ENCODE peak calls at places on chromosomes 16 and 17, in eight cellular contexts. W, U, K, T, Y, L, V and Z are unnamed samples.

GRCh38 chr17:35795007-35795870 is at the start of gene MMP28:
- DNase-seq in T (peak), K (no peak), W (peak), L (no peak), U (peak), V (no peak), Y (peak), Z (no peak)

GRCh38 chr16:4385789-4386451 is 14.3 kb downstream of the VASN start:
- DNase-seq in K (no peak), V (no peak), Y (no peak), T (no peak), U (no peak), W (no peak), L (no peak), Z (no peak)

GRCh38 chr16:56798955-56799354 is 66.1 kb upstream of the SLC12A3 start:
- DNase-seq in W (no peak), V (no peak), T (no peak), Y (no peak), L (no peak), U (no peak), K (no peak), Z (no peak)

GRCh38 chr17:62627219-62627903 is at the start of gene MRC2:
- DNase-seq in T (peak), W (peak), V (peak), Y (no peak), L (no peak), U (peak), K (peak), Z (peak)

GRCh38 chr17:83050651-83051422 is 28.6 kb upstream of the METRNL start:
- DNase-seq in V (no peak), K (no peak), Y (no peak), U (no peak), L (no peak), W (no peak), T (no peak), Z (no peak)

GRCh38 chr17:35726609-35727460 is 4.6 kb upstream of the RASL10B start:
- DNase-seq in V (peak), U (no peak), L (peak), Y (no peak), T (peak), K (peak), W (no peak), Z (peak)

GRCh38 chr17:30296499-30297038 is 4.8 kb upstream of the BLMH start:
- DNase-seq in W (no peak), L (no peak), U (no peak), V (no peak), K (no peak), T (no peak), Y (no peak), Z (no peak)

GRCh38 chr16:31438414-31438813 is 4.2 kb downstream of the ZNF843 start:
- DNase-seq in V (no peak), K (no peak), L (no peak), T (peak), U (no peak), W (no peak), Y (no peak), Z (no peak)

GRCh38 chr17:65131946-65132345 is 5.2 kb upstream of the RGS9 start:
- DNase-seq in Y (no peak), W (no peak), U (no peak), L (no peak), T (no peak), K (peak), V (no peak), Z (peak)

GRCh38 chr17:50656509-50656908 is 21.8 kb downstream of the ABCC3 start:
- DNase-seq in Y (no peak), L (no peak), T (no peak), K (no peak), V (no peak), U (no peak), W (no peak), Z (no peak)

GRCh38 chr17:12195418-12195817 is 174.7 kb downstream of the MAP2K4 start:
- DNase-seq in W (no peak), V (no peak), T (no peak), U (no peak), Y (no peak), K (no peak), L (no peak), Z (no peak)

GRCh38 chr17:77209330-77209748 is 68.6 kb downstream of the SEC14L1 start:
- DNase-seq in K (no peak), T (no peak), W (peak), Y (no peak), U (no peak), V (no peak), L (no peak), Z (no peak)

GRCh38 chr16:88743693-88744519 is 37.6 kb downstream of the CTU2 start:
- DNase-seq in T (peak), Y (peak), V (peak), L (no peak), U (peak), W (peak), K (peak), Z (peak)

GRCh38 chr17:2071421-2072281 is 16.7 kb downstream of the HIC1 start:
- DNase-seq in Y (no peak), T (no peak), L (no peak), V (no peak), U (no peak), K (peak), W (peak), Z (peak)

GRCh38 chr17:68057531-68057952 is 22.0 kb downstream of the KPNA2 start:
- DNase-seq in K (peak), V (no peak), Y (peak), T (no peak), W (no peak), L (no peak), U (peak), Z (peak)

GRCh38 chr17:64500487-64500859 is 3.6 kb upstream of the POLG2 start:
- DNase-seq in T (peak), U (no peak), W (no peak), Y (no peak), V (no peak), K (no peak), L (no peak), Z (no peak)

GRCh38 chr16:56481468-56482112 is 30.2 kb downstream of the OGFOD1 start:
- DNase-seq in T (no peak), Y (no peak), L (no peak), W (no peak), V (no peak), U (no peak), K (peak), Z (peak)

GRCh38 chr16:73066927-73067670 is 19.2 kb upstream of the ZFHX3 start:
- DNase-seq in W (no peak), T (no peak), Y (no peak), K (peak), L (no peak), V (no peak), U (no peak), Z (peak)

GRCh38 chr17:50051082-50051576 is 4.8 kb upstream of the ITGA3 start:
- DNase-seq in U (peak), Y (peak), T (no peak), V (no peak), K (peak), W (no peak), L (peak), Z (peak)

GRCh38 chr17:55764610-55765009 is 13.8 kb downstream of the PCTP start:
- DNase-seq in U (no peak), K (no peak), W (no peak), T (no peak), L (no peak), Y (no peak), V (no peak), Z (no peak)
- H3K4me3 ChIP-seq in U (no peak), K (no peak), W (no peak), T (no peak), L (no peak), Y (no peak), V (no peak), Z (no peak)

GRCh38 chr16:2173366-2173765 is 17.8 kb downstream of the TRAF7 start:
- DNase-seq in W (no peak), U (no peak), Y (no peak), L (no peak), T (no peak), K (no peak), V (no peak), Z (no peak)

GRCh38 chr16:2170080-2170479 is 14.5 kb downstream of the TRAF7 start:
- DNase-seq in Y (no peak), L (no peak), T (no peak), U (no peak), V (no peak), W (no peak), K (no peak), Z (no peak)

GRCh38 chr16:2171601-2172178 is 16.1 kb downstream of the TRAF7 start:
- DNase-seq in W (no peak), K (no peak), Y (no peak), U (no peak), V (no peak), T (no peak), L (no peak), Z (no peak)

GRCh38 chr16:2172688-2173335 is 17.2 kb downstream of the TRAF7 start:
- DNase-seq in T (no peak), U (no peak), L (no peak), Y (no peak), K (no peak), W (no peak), V (no peak), Z (no peak)

DNA sequence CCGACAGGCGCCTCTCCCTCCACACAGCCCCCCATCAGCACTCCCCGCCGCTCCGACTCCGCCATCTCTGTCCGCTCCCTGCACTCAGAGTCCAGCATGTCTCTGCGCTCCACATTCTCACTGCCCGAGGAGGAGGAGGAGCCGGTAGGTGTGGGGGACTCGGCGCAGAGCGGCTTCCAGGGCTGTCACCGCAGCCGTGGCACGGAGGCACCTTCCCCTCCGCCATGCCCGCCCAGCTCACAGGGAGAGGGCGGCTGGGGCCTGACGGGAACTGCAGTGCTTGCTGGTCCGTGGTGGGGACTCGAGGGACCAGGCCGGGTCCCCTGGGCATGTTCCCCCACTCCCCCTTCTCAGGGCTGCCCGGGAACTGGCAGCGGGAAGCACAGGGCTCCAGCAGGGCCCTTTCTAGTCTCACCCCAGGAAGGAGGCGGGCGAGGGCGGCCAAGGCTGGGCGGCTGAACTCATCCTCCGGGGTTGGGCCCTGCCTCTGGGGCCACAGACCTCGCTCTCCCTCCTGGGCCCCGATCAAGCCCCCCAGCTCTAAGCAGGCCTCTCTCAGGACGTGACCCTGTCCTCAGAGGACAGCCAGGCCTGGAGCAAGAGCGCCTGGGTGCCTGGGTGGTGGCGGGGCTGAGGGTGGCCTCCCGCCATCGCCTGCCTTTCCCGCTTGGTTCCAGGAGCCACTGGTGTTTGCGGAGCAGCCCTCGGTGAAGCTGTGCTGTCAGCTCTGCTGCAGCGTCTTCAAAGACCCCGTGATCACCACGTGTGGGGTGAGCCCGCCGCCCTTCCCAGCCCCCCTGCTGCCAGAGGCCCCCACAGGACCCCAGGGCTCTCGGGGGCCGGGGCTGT is 15.2 kb downstream of the TRAF7 start:
- DNase-seq in W (no peak), K (no peak), V (no peak), U (no peak), Y (no peak), L (no peak), T (no peak), Z (no peak)
- H3K4me3 ChIP-seq in W (peak), K (no peak), V (no peak), U (no peak), Y (no peak), L (no peak), T (no peak), Z (no peak)

GRCh38 chr17:72226322-72226721 is 105.5 kb downstream of the SOX9 start:
- DNase-seq in V (no peak), Y (no peak), K (no peak), W (no peak), T (no peak), L (no peak), U (no peak), Z (no peak)
- H3K4me3 ChIP-seq in V (no peak), Y (no peak), K (no peak), W (no peak), T (no peak), L (no peak), U (no peak), Z (no peak)

GRCh38 chr16:58126451-58126968 is 2.7 kb downstream of the CFAP20 start:
- DNase-seq in U (no peak), L (no peak), Y (no peak), W (no peak), V (no peak), K (no peak), T (no peak), Z (no peak)
- H3K4me3 ChIP-seq in U (peak), L (peak), Y (no peak), W (peak), V (peak), K (no peak), T (peak), Z (peak)